ENCODE peak calls at places on chromosome 10, in ten cellular contexts. F, R, C, E, X, J, V, Y, W and A are unnamed samples.
A peak's percentile ranks its signal among the peaks of the same experiment; 100 is the strongest.

GRCh38 chr10:22666287-22667092 is 47.9 kb downstream of the PIP4K2A start:
- DNase-seq in F (peak; percentile 36), R (no peak), C (no peak), E (peak; percentile 73), X (no peak), J (no peak), V (no peak), Y (no peak), W (no peak), A (no peak)

GRCh38 chr10:51010977-51011376 is 63.3 kb upstream of the PRKG1 start:
- DNase-seq in F (no peak), R (no peak), C (no peak), E (peak; percentile 74), X (no peak), J (no peak), V (no peak), Y (peak; percentile 18), W (peak; percentile 9), A (no peak)

GRCh38 chr10:77965294-77965693 is 38.7 kb upstream of the DLG5 start:
- DNase-seq in F (no peak), R (no peak), C (no peak), E (peak; percentile 78), X (no peak), J (no peak), V (no peak), Y (no peak), W (no peak), A (no peak)

GRCh38 chr10:62075414-62075813 is 173.9 kb downstream of the ARID5B start:
- DNase-seq in F (no peak), R (no peak), C (no peak), E (no peak), X (no peak), J (no peak), V (no peak), Y (no peak), W (no peak), A (no peak)

GRCh38 chr10:43691503-43691902 is 42.8 kb upstream of the ZNF32 start:
- DNase-seq in F (no peak), R (no peak), C (no peak), E (peak; percentile 76), X (no peak), J (no peak), V (no peak), Y (no peak), W (no peak), A (no peak)

GRCh38 chr10:74006269-74006668 is 8.4 kb downstream of the VCL start:
- DNase-seq in F (no peak), R (no peak), C (no peak), E (no peak), X (no peak), J (no peak), V (no peak), Y (no peak), W (no peak), A (no peak)

GRCh38 chr10:31034041-31034918 is 2.6 kb upstream of the ZNF438 start:
- DNase-seq in F (no peak), R (no peak), C (no peak), E (peak; percentile 94), X (no peak), J (no peak), V (no peak), Y (no peak), W (no peak), A (no peak)

GRCh38 chr10:73875139-73875475 is 752 bp upstream of the CAMK2G start:
- DNase-seq in F (no peak), R (no peak), C (no peak), E (no peak), X (no peak), J (no peak), V (no peak), Y (no peak), W (no peak), A (no peak)

GRCh38 chr10:79422178-79422892 is 23.1 kb downstream of the ZCCHC24 start:
- DNase-seq in F (no peak), R (peak; percentile 83), C (peak; percentile 67), E (peak; percentile 94), X (no peak), J (no peak), V (peak; percentile 58), Y (no peak), W (no peak), A (peak; percentile 83)

GRCh38 chr10:74825033-74825370 is 1.4 kb upstream of the KAT6B start:
- DNase-seq in F (peak; percentile 54), R (peak; percentile 75), C (no peak), E (no peak), X (peak; percentile 64), J (no peak), V (peak; percentile 93), Y (no peak), W (peak; percentile 40), A (no peak)

GRCh38 chr10:69742928-69743602 is 58.6 kb upstream of the COL13A1 start:
- DNase-seq in F (peak; percentile 33), R (peak; percentile 71), C (no peak), E (peak; percentile 69), X (no peak), J (no peak), V (no peak), Y (peak; percentile 29), W (peak; percentile 50), A (no peak)

GRCh38 chr10:97664282-97664850 is 22.7 kb downstream of the AVPI1 start:
- DNase-seq in F (no peak), R (no peak), C (no peak), E (peak; percentile 31), X (no peak), J (no peak), V (no peak), Y (no peak), W (no peak), A (no peak)
- H3K36me3 ChIP-seq in F (peaks cover 7% of the 10 kb centered on the region), R (peaks cover 2% of the 10 kb centered on the region), C (peaks cover 71% of the 10 kb centered on the region), E (peaks cover 38% of the 10 kb centered on the region), X (no peaks in the 10 kb centered on the region), J (peaks cover 79% of the 10 kb centered on the region), V (no peaks in the 10 kb centered on the region), Y (no peaks in the 10 kb centered on the region), W (peaks cover 31% of the 10 kb centered on the region), A (peaks cover 73% of the 10 kb centered on the region)

GRCh38 chr10:42532996-42533395 is 105.4 kb downstream of the ZNF33B start:
- DNase-seq in F (no peak), R (no peak), C (no peak), E (no peak), X (no peak), J (no peak), V (no peak), Y (no peak), W (no peak), A (no peak)
- H3K9me3 ChIP-seq in F (peaks cover 45% of the 10 kb centered on the region), R (peaks cover 41% of the 10 kb centered on the region), C (peaks cover 75% of the 10 kb centered on the region), E (no peaks in the 10 kb centered on the region), X (peaks cover 9% of the 10 kb centered on the region), J (peaks cover 59% of the 10 kb centered on the region), V (peaks cover 85% of the 10 kb centered on the region), Y (peaks cover 54% of the 10 kb centered on the region), W (no peaks in the 10 kb centered on the region), A (peaks cover 16% of the 10 kb centered on the region)

DNA sequence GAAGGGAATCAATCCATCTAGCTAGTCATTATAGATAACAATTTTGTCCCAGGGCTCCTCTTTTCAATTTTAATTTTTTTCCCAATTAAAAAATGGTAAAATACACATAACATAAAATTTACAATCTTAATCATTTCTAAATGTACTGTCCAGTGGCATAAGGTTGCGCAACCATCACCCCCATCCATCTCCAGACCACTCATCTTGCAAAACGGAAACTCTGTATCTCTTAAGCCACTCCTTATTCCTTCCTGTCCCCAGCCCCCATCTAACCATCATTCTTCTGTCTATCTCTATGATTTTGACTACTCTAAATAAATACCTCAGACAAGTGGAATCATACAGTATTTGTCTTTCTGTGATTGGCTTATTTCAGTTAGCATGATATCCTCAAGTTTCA is 46.1 kb upstream of the RAB18 start:
- DNase-seq in F (no peak), R (no peak), C (no peak), E (no peak), X (no peak), J (no peak), V (no peak), Y (no peak), W (no peak), A (no peak)
- TF ChIP-seq CTCF in F (no peak), R (no peak), C (no peak), E (no peak), X (no peak), J (no peak), V (no peak), Y (no peak), W (no peak), A (no peak)

DNA sequence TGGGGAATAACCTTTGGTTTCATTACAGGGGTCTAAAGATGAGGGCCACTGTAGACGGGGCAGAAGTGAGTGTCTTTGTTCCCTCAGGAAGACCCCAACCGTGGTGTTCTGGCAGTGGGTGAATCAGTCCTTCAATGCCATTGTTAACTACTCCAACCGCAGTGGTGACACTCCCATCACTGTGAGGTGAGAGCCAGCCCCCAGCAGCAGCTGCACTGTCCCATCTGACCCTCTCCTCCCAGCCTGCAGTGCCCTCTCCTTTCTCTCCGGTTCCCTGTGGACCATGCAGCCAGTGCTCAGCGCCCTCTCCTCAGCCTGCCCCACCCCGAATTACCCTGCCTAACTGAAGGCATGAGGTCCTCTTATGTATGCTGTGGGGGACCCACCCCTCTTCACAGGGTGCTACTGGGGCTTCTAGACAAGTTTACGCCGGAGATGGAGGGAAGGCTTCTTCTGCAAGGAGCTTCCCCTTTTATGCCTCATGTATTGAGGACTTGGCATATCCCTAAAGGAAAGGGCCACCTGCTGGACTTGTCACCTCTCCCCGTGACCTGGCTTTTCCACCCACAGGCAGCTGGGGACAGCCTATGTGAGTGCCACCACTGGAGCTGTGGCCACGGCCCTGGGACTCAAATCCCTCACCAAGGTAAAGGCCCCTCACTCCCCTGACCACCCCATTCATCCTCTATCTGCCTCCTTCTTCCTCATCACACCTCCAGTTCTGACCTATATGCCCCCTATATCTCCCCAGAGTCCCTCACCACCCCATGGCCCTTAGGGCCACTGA is 5.1 kb downstream of the SFXN3 start:
- DNase-seq in F (no peak), R (no peak), C (no peak), E (no peak), X (no peak), J (no peak), V (peak; percentile 51), Y (no peak), W (no peak), A (no peak)
- H3K36me3 ChIP-seq in F (peaks cover 5% of the 10 kb centered on the region), R (no peaks in the 10 kb centered on the region), C (peaks cover 57% of the 10 kb centered on the region), E (no peaks in the 10 kb centered on the region), X (peaks cover 5% of the 10 kb centered on the region), J (peaks cover 55% of the 10 kb centered on the region), V (peaks cover 5% of the 10 kb centered on the region), Y (no peaks in the 10 kb centered on the region), W (peaks cover 22% of the 10 kb centered on the region), A (peaks cover 57% of the 10 kb centered on the region)

GRCh38 chr10:102402512-102402896 is 7.0 kb downstream of the NFKB2 start:
- DNase-seq in F (no peak), R (no peak), C (no peak), E (no peak), X (no peak), J (no peak), V (no peak), Y (no peak), W (no peak), A (no peak)
- H3K9me3 ChIP-seq in F (no peaks in the 10 kb centered on the region), R (no peaks in the 10 kb centered on the region), C (no peaks in the 10 kb centered on the region), E (no peaks in the 10 kb centered on the region), X (no peaks in the 10 kb centered on the region), J (no peaks in the 10 kb centered on the region), V (no peaks in the 10 kb centered on the region), Y (no peaks in the 10 kb centered on the region), W (no peaks in the 10 kb centered on the region), A (no peaks in the 10 kb centered on the region)

GRCh38 chr10:127774771-127775559 is 38.0 kb downstream of the FOXI2 start:
- DNase-seq in F (no peak), R (no peak), C (no peak), E (no peak), X (no peak), J (no peak), V (no peak), Y (no peak), W (no peak), A (no peak)
- TF ChIP-seq CTCF in F (no peak), R (no peak), C (no peak), E (no peak), X (no peak), J (no peak), V (no peak), Y (no peak), W (no peak), A (no peak)

GRCh38 chr10:10627414-10627813 is 390.3 kb upstream of the CELF2 start:
- DNase-seq in F (no peak), R (no peak), C (no peak), E (no peak), X (no peak), J (peak; percentile 81), V (no peak), Y (no peak), W (no peak), A (no peak)
- H3K36me3 ChIP-seq in F (no peaks in the 10 kb centered on the region), R (no peaks in the 10 kb centered on the region), C (no peaks in the 10 kb centered on the region), E (no peaks in the 10 kb centered on the region), X (no peaks in the 10 kb centered on the region), J (no peaks in the 10 kb centered on the region), V (no peaks in the 10 kb centered on the region), Y (no peaks in the 10 kb centered on the region), W (no peaks in the 10 kb centered on the region), A (no peaks in the 10 kb centered on the region)